ENCODE peak calls at places on chromosomes 5 and 9, in nine cellular contexts. D, Q, F, V, S, B, M, G and R are unnamed samples.

GRCh38 chr9:15999422-16000339 is 446.8 kb downstream of the CCDC171 start:
- DNase-seq in F (no peak), B (no peak), G (peak; percentile 97), Q (peak; percentile 60), S (no peak), D (peak; percentile 48), M (peak; percentile 79), V (no peak), R (no peak)

GRCh38 chr9:99019523-99020331 is 76.0 kb downstream of the COL15A1 start:
- DNase-seq in M (peak; percentile 62), V (no peak), B (no peak), D (no peak), S (no peak), Q (peak; percentile 35), G (peak; percentile 99), F (no peak), R (no peak)

GRCh38 chr9:99057665-99058625 is 47.0 kb upstream of the TGFBR1 start:
- DNase-seq in G (peak; percentile 81), F (peak; percentile 83), M (no peak), D (no peak), B (no peak), V (no peak), S (no peak), Q (no peak), R (peak; percentile 59)

GRCh38 chr5:148960070-148960769 is 102.6 kb downstream of the SH3TC2 start:
- DNase-seq in S (no peak), V (no peak), M (no peak), Q (no peak), F (no peak), B (no peak), G (no peak), D (no peak), R (no peak)

GRCh38 chr5:8981496-8981895 is 564.4 kb downstream of the SEMA5A start:
- DNase-seq in M (no peak), F (no peak), G (peak; percentile 67), D (no peak), Q (no peak), B (no peak), S (no peak), V (no peak), R (no peak)

GRCh38 chr5:85841653-85842052 is 776.1 kb upstream of the COX7C start:
- DNase-seq in F (no peak), B (no peak), S (no peak), G (no peak), V (no peak), M (no peak), D (no peak), Q (no peak), R (no peak)

GRCh38 chr5:96601811-96602244 is 60.3 kb upstream of the CAST start:
- DNase-seq in V (peak; percentile 61), S (no peak), B (no peak), D (peak; percentile 53), G (peak; percentile 75), M (peak; percentile 75), F (no peak), Q (peak; percentile 49), R (peak; percentile 34)

GRCh38 chr5:125151150-125151932 is 404.9 kb upstream of the ZNF608 start:
- DNase-seq in B (no peak), V (no peak), M (no peak), F (no peak), G (no peak), S (no peak), Q (no peak), D (no peak), R (no peak)

GRCh38 chr5:112338681-112339337 is 80.3 kb downstream of the EPB41L4A start:
- DNase-seq in V (no peak), Q (no peak), M (peak; percentile 51), D (no peak), B (no peak), S (no peak), G (no peak), F (no peak), R (no peak)

GRCh38 chr5:33337621-33337960 is 103.2 kb upstream of the TARS1 start:
- DNase-seq in Q (no peak), M (no peak), B (no peak), F (no peak), V (no peak), D (no peak), S (no peak), G (no peak), R (no peak)

GRCh38 chr9:127561491-127562270 is 50.4 kb upstream of the STXBP1 start:
- DNase-seq in D (peak; percentile 97), V (peak; percentile 64), Q (peak; percentile 91), B (no peak), S (no peak), G (peak; percentile 99), M (peak; percentile 95), F (no peak), R (peak; percentile 71)

GRCh38 chr5:144002866-144003265 is 167.6 kb downstream of the YIPF5 start:
- DNase-seq in B (no peak), S (no peak), V (no peak), G (no peak), M (no peak), Q (no peak), F (no peak), D (no peak), R (no peak)

GRCh38 chr9:35920004-35920658 is 10.8 kb downstream of the SPAAR start:
- DNase-seq in F (no peak), Q (no peak), M (no peak), S (no peak), D (no peak), G (no peak), V (no peak), B (peak; percentile 73), R (no peak)

GRCh38 chr5:52990531-52990925 is 1.4 kb downstream of the ITGA2 start:
- DNase-seq in F (no peak), S (no peak), D (no peak), V (no peak), Q (no peak), M (no peak), B (no peak), G (no peak), R (no peak)
- H3K4me3 ChIP-seq in F (peak overlapping the region; percentile 60), S (peak overlapping the region; percentile 93), D (peak overlapping the region; percentile 84), V (no peak overlapping the region), Q (no peak overlapping the region), M (peak overlapping the region; percentile 75), B (no peak overlapping the region), G (peak overlapping the region; percentile 93), R (peak overlapping the region; percentile 84)

GRCh38 chr5:175479125-175479881 is 943 bp downstream of the SFXN1 start:
- DNase-seq in B (no peak), F (no peak), D (no peak), G (no peak), S (no peak), Q (no peak), M (no peak), V (no peak), R (no peak)
- H3K27ac ChIP-seq in B (peak overlapping the region; percentile 91), F (peak overlapping the region; percentile 86), D (peak overlapping the region; percentile 82), G (peak overlapping the region; percentile 79), S (peak overlapping the region; percentile 94), Q (peak overlapping the region; percentile 51), M (peak overlapping the region; percentile 98), V (peak overlapping the region; percentile 70), R (peak overlapping the region; percentile 79)

GRCh38 chr9:123375725-123376132 is 19.7 kb downstream of the CRB2 start:
- DNase-seq in Q (peak; percentile 82), B (no peak), D (no peak), V (no peak), S (no peak), G (no peak), M (no peak), F (no peak), R (no peak)
- TF ChIP-seq POLR2A in Q (no peak), B (no peak), D (no peak), V (no peak), S (no peak), G (no peak), M (no peak), F (no peak), R (no peak)

GRCh38 chr5:103587185-103587748 is 24.7 kb upstream of the NUDT12 start:
- DNase-seq in M (peak; percentile 20), G (peak; percentile 17), Q (no peak), B (no peak), V (no peak), D (no peak), F (no peak), S (no peak), R (no peak)
- H3K4me3 ChIP-seq in M (no peak overlapping the region), G (no peak overlapping the region), Q (no peak overlapping the region), B (no peak overlapping the region), V (no peak overlapping the region), D (no peak overlapping the region), F (no peak overlapping the region), S (no peak overlapping the region), R (no peak overlapping the region)

GRCh38 chr9:4581861-4582565 is 80.1 kb upstream of the PLPP6 start:
- DNase-seq in G (no peak), V (no peak), S (no peak), M (no peak), B (no peak), F (no peak), D (no peak), Q (no peak), R (no peak)

GRCh38 chr9:4585135-4585534 is 77.0 kb upstream of the PLPP6 start:
- DNase-seq in D (no peak), G (no peak), B (no peak), M (no peak), Q (no peak), F (no peak), S (no peak), V (no peak), R (no peak)

GRCh38 chr9:4584636-4585035 is 77.5 kb upstream of the PLPP6 start:
- DNase-seq in G (no peak), D (no peak), Q (no peak), V (no peak), M (no peak), F (no peak), B (peak; percentile 71), S (no peak), R (no peak)

GRCh38 chr9:4581031-4581760 is 80.9 kb upstream of the PLPP6 start:
- DNase-seq in D (no peak), Q (no peak), V (no peak), M (no peak), B (no peak), G (no peak), F (no peak), S (no peak), R (no peak)

DNA sequence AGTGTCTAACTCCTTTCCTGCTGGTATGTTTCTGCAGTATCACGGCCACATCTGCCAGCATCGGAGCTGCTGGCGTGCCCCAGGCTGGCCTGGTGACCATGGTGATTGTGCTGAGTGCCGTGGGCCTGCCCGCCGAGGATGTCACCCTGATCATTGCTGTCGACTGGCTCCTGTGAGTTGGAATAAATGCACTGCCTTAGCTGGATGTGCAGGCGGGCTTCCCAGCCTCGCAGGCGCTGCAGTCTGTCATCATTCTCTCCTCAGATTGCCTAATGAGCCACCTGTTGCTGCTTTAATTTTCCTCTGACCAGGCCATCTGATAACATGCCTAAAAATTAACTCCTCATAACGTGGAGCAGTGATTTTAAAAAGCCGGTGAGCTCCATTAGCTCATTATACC is 79.1 kb upstream of the PLPP6 start:
- DNase-seq in V (no peak), B (peak; percentile 56), F (no peak), D (no peak), M (no peak), S (no peak), Q (no peak), G (no peak), R (no peak)
- H3K27ac ChIP-seq in V (no peak overlapping the region), B (peak overlapping the region; percentile 97), F (no peak overlapping the region), D (no peak overlapping the region), M (no peak overlapping the region), S (no peak overlapping the region), Q (no peak overlapping the region), G (no peak overlapping the region), R (no peak overlapping the region)